ENCODE peak calls at places on chromosome 21, in nine cellular contexts. Z, D, N, V, U, C, G, H and A are unnamed samples. For H3K4me1, the result is how much of the 10 kb centered on the place peaks cover.

GRCh38 chr21:35357041-35357780 is 308.1 kb upstream of the RUNX1 start:
- DNase-seq in Z (no peak), D (no peak), N (no peak), V (no peak), U (no peak), C (no peak), G (no peak), H (no peak), A (no peak)

GRCh38 chr21:14527690-14528652 is 18.1 kb downstream of the SAMSN1 start:
- DNase-seq in Z (no peak), D (no peak), N (no peak), V (no peak), U (no peak), C (no peak), G (no peak), H (no peak), A (no peak)

GRCh38 chr21:46645840-46646239 is 10.4 kb downstream of the PRMT2 start:
- DNase-seq in Z (no peak), D (no peak), N (no peak), V (no peak), U (no peak), C (no peak), G (no peak), H (no peak), A (no peak)

GRCh38 chr21:14962217-14962616 is 102.6 kb downstream of the NRIP1 start:
- DNase-seq in Z (no peak), D (no peak), N (no peak), V (no peak), U (no peak), C (no peak), G (no peak), H (no peak), A (no peak)

GRCh38 chr21:39319814-39320332 is 6.4 kb upstream of the BRWD1 start:
- DNase-seq in Z (no peak), D (peak), N (no peak), V (no peak), U (no peak), C (no peak), G (no peak), H (no peak), A (no peak)

GRCh38 chr21:21624674-21625073 is 626.5 kb downstream of the NCAM2 start:
- DNase-seq in Z (no peak), D (peak), N (no peak), V (no peak), U (no peak), C (no peak), G (no peak), H (no peak), A (no peak)

GRCh38 chr21:40760811-40761210 is 86.1 kb downstream of the DSCAM start:
- DNase-seq in Z (no peak), D (no peak), N (no peak), V (no peak), U (no peak), C (no peak), G (no peak), H (no peak), A (no peak)

GRCh38 chr21:16942703-16943102 is 570.1 kb upstream of the CXADR start:
- DNase-seq in Z (no peak), D (peak), N (no peak), V (no peak), U (no peak), C (no peak), G (no peak), H (no peak), A (no peak)

GRCh38 chr21:40688106-40688850 is 158.7 kb downstream of the DSCAM start:
- DNase-seq in Z (no peak), D (no peak), N (no peak), V (no peak), U (no peak), C (no peak), G (no peak), H (no peak), A (no peak)

GRCh38 chr21:17438642-17439041 is 74.2 kb upstream of the CXADR start:
- DNase-seq in Z (no peak), D (no peak), N (no peak), V (no peak), U (no peak), C (no peak), G (no peak), H (no peak), A (no peak)

GRCh38 chr21:19607983-19608668 is 1204.5 kb upstream of the TMPRSS15 start:
- DNase-seq in Z (peak), D (no peak), N (no peak), V (no peak), U (no peak), C (no peak), G (no peak), H (no peak), A (no peak)

GRCh38 chr21:42668193-42668592 is 14.8 kb downstream of the PDE9A start:
- DNase-seq in Z (no peak), D (no peak), N (no peak), V (no peak), U (no peak), C (no peak), G (no peak), H (no peak), A (no peak)

GRCh38 chr21:42669069-42669468 is 15.6 kb downstream of the PDE9A start:
- DNase-seq in Z (no peak), D (peak), N (peak), V (no peak), U (no peak), C (no peak), G (no peak), H (peak), A (no peak)

GRCh38 chr21:42670058-42670830 is 16.8 kb downstream of the PDE9A start:
- DNase-seq in Z (no peak), D (no peak), N (no peak), V (no peak), U (no peak), C (no peak), G (no peak), H (no peak), A (no peak)

GRCh38 chr21:42666918-42667317 is 13.5 kb downstream of the PDE9A start:
- DNase-seq in Z (no peak), D (no peak), N (no peak), V (no peak), U (no peak), C (no peak), G (no peak), H (no peak), A (no peak)

DNA sequence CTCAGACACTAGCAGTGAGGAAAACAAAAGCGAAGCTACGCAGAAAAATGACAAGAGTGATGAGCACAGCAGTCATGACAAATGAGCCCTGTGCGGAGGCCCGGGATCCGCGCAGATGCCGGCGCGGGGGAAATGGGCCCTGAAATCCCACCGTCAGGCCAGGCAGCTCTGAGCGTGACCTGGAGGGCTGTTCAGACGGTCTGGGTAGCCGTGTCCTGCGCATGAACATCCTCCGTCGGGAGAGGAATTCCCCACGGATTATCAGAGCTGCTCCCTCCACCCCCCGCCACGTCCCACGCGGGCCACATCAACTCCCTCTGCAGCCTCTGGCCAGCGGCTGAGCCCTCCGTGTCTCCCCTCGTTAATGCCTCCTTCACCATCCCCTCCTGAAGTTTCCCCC is 15.2 kb downstream of the PDE9A start:
- DNase-seq in Z (no peak), D (no peak), N (no peak), V (no peak), U (no peak), C (no peak), G (no peak), H (no peak), A (no peak)
- H3K4me1 ChIP-seq in Z (under half), D (under half), N (under half), V (under half), U (under half), C (under half), G (under half), H (under half), A (under half)

DNA sequence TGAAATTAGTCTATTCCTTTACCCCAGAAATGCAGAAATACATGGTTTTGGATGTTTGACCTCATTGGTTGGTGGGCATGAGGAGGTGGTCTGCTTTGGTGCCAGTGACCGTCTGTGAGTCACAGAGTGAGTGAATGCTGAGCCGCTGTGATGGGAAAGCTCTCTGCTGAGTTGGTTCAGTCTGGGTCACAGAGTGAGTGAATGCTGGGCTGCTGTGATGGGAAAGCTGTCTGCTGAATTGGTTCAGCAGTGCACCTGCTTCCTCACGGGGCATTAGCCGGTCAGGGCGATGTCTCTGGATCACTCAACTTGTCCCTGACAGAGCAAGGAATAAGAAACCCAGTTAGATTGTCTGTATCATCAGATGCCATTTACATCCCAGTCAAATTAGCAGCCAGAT is 40.8 kb downstream of the ADARB1 start:
- DNase-seq in Z (no peak), D (no peak), N (no peak), V (no peak), U (no peak), C (no peak), G (no peak), H (no peak), A (no peak)
- H3K4me1 ChIP-seq in Z (under half), D (under half), N (under half), V (under half), U (under half), C (under half), G (under half), H (half or more), A (under half)

GRCh38 chr21:45320261-45320990 is 32.7 kb upstream of the POFUT2 start:
- DNase-seq in Z (no peak), D (no peak), N (peak), V (no peak), U (peak), C (no peak), G (peak), H (peak), A (no peak)
- H3K4me1 ChIP-seq in Z (half or more), D (under half), N (under half), V (under half), U (under half), C (half or more), G (half or more), H (half or more), A (under half)

DNA sequence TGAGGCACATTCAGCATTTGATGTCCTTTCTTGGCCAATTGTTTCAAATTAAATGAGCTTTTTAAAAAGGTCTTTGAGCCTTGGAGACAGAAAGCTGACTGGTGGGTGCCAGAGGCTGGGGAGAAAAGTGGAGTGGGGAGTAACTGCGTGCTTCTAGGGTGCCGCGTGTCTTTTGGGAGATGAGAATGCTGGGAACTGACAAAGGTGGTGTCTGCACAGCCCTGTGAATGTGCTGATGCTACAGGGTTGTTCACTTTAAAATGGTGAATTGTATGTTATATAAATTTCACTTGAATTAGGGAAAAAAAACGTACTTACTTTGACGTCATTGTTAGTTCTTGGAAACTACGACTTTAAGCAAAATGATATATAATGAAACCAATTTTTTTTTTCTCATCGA is 8.1 kb upstream of the TFF1 start:
- DNase-seq in Z (no peak), D (no peak), N (no peak), V (no peak), U (no peak), C (no peak), G (no peak), H (no peak), A (no peak)
- H3K4me1 ChIP-seq in Z (under half), D (under half), N (under half), V (under half), U (under half), C (under half), G (under half), H (under half), A (under half)

GRCh38 chr21:45456014-45456835 is 51.3 kb downstream of the COL18A1 start:
- DNase-seq in Z (no peak), D (no peak), N (peak), V (no peak), U (no peak), C (no peak), G (no peak), H (peak), A (no peak)
- H3K4me1 ChIP-seq in Z (under half), D (under half), N (under half), V (under half), U (under half), C (half or more), G (half or more), H (under half), A (half or more)

DNA sequence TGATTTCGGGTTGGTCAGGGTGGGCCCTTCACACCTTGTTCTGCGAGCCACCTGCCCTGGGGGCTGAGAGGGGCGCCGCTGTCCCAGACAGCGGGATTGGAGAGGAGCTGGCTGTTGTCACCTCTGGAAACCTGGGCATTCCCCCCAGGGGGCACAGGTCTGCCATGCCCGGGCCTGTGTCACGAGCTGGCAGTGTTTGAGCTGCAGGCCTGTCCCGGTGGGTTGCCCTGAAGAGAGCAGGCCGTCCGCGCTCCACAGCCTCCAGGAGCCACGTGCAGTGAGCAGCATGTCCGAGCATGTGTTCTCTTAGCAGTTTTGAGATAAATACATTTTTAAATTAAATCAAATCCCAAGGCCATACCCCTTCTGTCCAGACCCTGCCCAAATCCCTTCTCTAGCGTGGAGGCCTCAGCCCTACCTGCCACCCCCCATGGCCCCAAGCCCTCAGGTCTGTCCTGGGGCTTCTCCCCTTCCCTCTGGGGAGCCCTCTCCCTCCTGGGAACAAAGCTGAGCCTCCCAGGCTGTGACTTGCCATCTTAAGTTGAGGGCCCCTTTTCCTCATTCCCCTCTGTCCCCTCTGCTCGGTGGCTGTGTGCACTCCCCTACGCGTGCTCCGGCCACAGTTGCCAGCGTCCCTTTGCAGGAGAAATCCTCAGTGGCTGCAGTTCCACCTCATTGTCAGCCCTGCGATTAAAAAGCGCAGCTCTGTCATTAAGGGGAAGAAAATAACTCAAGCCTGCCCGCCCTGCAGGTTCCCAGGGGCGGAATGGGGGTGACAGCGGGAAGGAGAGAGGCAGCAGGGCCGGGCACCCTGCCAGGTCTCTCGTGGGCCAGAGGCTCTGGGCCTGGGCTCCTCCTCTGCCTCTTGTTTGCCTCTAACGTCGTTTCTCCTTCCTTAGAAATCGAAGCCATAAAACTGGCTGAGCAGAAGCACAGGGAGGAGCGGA is 26.6 kb downstream of the SLX9 start:
- DNase-seq in Z (peak), D (peak), N (peak), V (no peak), U (no peak), C (no peak), G (no peak), H (peak), A (no peak)
- H3K4me1 ChIP-seq in Z (under half), D (under half), N (under half), V (under half), U (under half), C (half or more), G (half or more), H (half or more), A (under half)

GRCh38 chr21:37193676-37194075 is 73.5 kb downstream of the VPS26C start:
- DNase-seq in Z (no peak), D (no peak), N (no peak), V (no peak), U (no peak), C (no peak), G (no peak), H (no peak), A (no peak)
- H3K4me1 ChIP-seq in Z (under half), D (under half), N (under half), V (under half), U (under half), C (under half), G (under half), H (under half), A (under half)